ENCODE peak calls at places on chromosomes 1 and 21, in nine cellular contexts. J is natural killer cell; O is HFFc6; M is HCT116; D is stimulated activated CD4-positive, alpha-beta T cell treated with anti-CD3 and anti-CD28 coated beads, TNF-alpha, amount 100 ng/mL, for 48 hours; N is pons; A is AG08395; I is GM12865; T is activated naive CD8-positive, alpha-beta T cell treated with anti-CD3 and anti-CD28 coated beads for 36 hours. V is an unnamed sample.
A peak's percentile ranks its signal among the peaks of the same experiment; 100 is the strongest.

GRCh38 chr1:190169311-190170067 is 308.2 kb downstream of the BRINP3 start:
- DNase-seq in T (no peak), I (no peak), M (no peak), J (no peak), N (no peak), D (no peak), A (no peak), O (no peak), V (no peak)

GRCh38 chr1:154884868-154885706 is 15.0 kb upstream of the KCNN3 start:
- DNase-seq in J (no peak), D (no peak), T (no peak), A (no peak), M (no peak), O (no peak), N (no peak), I (no peak), V (no peak)

GRCh38 chr1:85060038-85060437 is 11.7 kb upstream of the MCOLN3 start:
- DNase-seq in O (no peak), I (no peak), N (no peak), D (no peak), M (no peak), A (no peak), T (no peak), J (no peak), V (no peak)

GRCh38 chr1:19210772-19211549 is 895 bp upstream of the UBR4 start:
- DNase-seq in I (peak; percentile 16), D (no peak), T (no peak), O (peak; percentile 9), J (no peak), M (no peak), A (no peak), N (peak; percentile 32), V (no peak)

GRCh38 chr1:84103197-84103992 is 40.7 kb upstream of the PRKACB start:
- DNase-seq in A (peak; percentile 75), D (no peak), I (peak; percentile 24), O (peak; percentile 77), J (no peak), N (peak; percentile 78), M (peak; percentile 51), T (no peak), V (no peak)

GRCh38 chr1:184535191-184535970 is 148.6 kb downstream of the C1orf21 start:
- DNase-seq in J (no peak), O (peak; percentile 6), T (no peak), N (no peak), I (no peak), A (peak; percentile 54), M (no peak), D (no peak), V (no peak)

GRCh38 chr1:31818204-31818603 is 2.4 kb upstream of the SPOCD1 start:
- DNase-seq in M (no peak), J (no peak), N (no peak), O (no peak), D (no peak), A (no peak), I (no peak), T (no peak), V (no peak)

GRCh38 chr1:43704838-43705237 is 2.5 kb upstream of the ST3GAL3 start:
- DNase-seq in A (peak; percentile 52), T (no peak), J (no peak), D (no peak), M (no peak), N (no peak), O (no peak), I (peak; percentile 18), V (peak; percentile 59)

GRCh38 chr21:15045017-15045416 is 19.8 kb downstream of the NRIP1 start:
- DNase-seq in A (no peak), D (no peak), M (no peak), N (no peak), I (no peak), O (no peak), T (no peak), J (no peak), V (no peak)

GRCh38 chr1:161946071-161946987 is 77.3 kb downstream of the OLFML2B start:
- DNase-seq in I (no peak), O (peak; percentile 70), M (no peak), T (no peak), N (no peak), J (no peak), D (no peak), A (peak; percentile 71), V (no peak)

GRCh38 chr1:40039757-40040510 is 595 bp upstream of the CAP1 start:
- DNase-seq in N (no peak), D (peak; percentile 58), M (peak; percentile 70), I (peak; percentile 97), O (peak; percentile 71), J (peak; percentile 58), A (peak; percentile 88), T (peak; percentile 82), V (peak; percentile 82)

GRCh38 chr21:39518055-39518844 is 66.5 kb downstream of the SH3BGR start:
- DNase-seq in N (peak; percentile 72), O (peak; percentile 15), D (no peak), A (peak; percentile 74), J (no peak), M (peak; percentile 71), I (peak; percentile 74), T (peak; percentile 31), V (peak; percentile 73)

GRCh38 chr1:39378377-39378776 is 113.1 kb upstream of the BMP8A start:
- DNase-seq in T (no peak), D (no peak), A (no peak), M (no peak), I (peak; percentile 12), O (no peak), N (no peak), J (no peak), V (peak; percentile 30)

GRCh38 chr21:21751286-21751685 is 753.1 kb downstream of the NCAM2 start:
- DNase-seq in O (no peak), D (no peak), M (no peak), I (no peak), J (no peak), T (no peak), N (no peak), A (no peak), V (no peak)

GRCh38 chr1:161439280-161440232 is 65.7 kb upstream of the FCGR2A start:
- DNase-seq in T (peak; percentile 48), M (no peak), J (no peak), I (peak; percentile 80), N (no peak), D (peak; percentile 36), O (no peak), A (no peak), V (no peak)

GRCh38 chr1:916173-917075 is 7.3 kb upstream of the SAMD11 start:
- DNase-seq in A (no peak), N (no peak), M (no peak), J (no peak), D (no peak), T (peak; percentile 1), O (no peak), I (no peak), V (no peak)

GRCh38 chr1:16115468-16116363 is 40.2 kb downstream of the EPHA2 start:
- DNase-seq in O (no peak), A (no peak), M (no peak), N (no peak), T (no peak), J (no peak), D (no peak), I (no peak), V (no peak)

GRCh38 chr1:237386362-237387143 is 344.6 kb downstream of the RYR2 start:
- DNase-seq in I (peak; percentile 25), O (peak; percentile 5), D (no peak), A (peak; percentile 30), M (peak; percentile 7), J (no peak), N (peak; percentile 43), T (no peak), V (peak; percentile 40)

GRCh38 chr1:173206816-173207595 is at the start of gene TNFSF4:
- DNase-seq in O (no peak), T (peak; percentile 28), D (peak; percentile 7), N (peak; percentile 19), A (peak; percentile 14), I (peak; percentile 50), J (no peak), M (no peak), V (no peak)

GRCh38 chr1:180948846-180949615 is 36.3 kb downstream of the KIAA1614 start:
- DNase-seq in I (no peak), N (no peak), T (no peak), J (no peak), M (no peak), A (no peak), D (no peak), O (no peak), V (no peak)

GRCh38 chr1:43302721-43303476 is 2.1 kb downstream of the TIE1 start:
- DNase-seq in N (no peak), I (no peak), T (no peak), M (no peak), J (no peak), O (no peak), D (no peak), A (peak; percentile 35), V (no peak)

GRCh38 chr1:161200421-161200991 is 1.7 kb upstream of the ADAMTS4 start:
- DNase-seq in I (no peak), D (no peak), N (peak; percentile 97), O (no peak), T (peak; percentile 21), A (no peak), M (no peak), J (no peak), V (no peak)

GRCh38 chr1:237814319-237814924 is 76.3 kb downstream of the ZP4 start:
- DNase-seq in D (no peak), I (peak; percentile 18), M (no peak), A (no peak), J (no peak), O (no peak), T (no peak), N (peak; percentile 5), V (peak; percentile 15)